ENCODE peak calls at places on chromosomes 2 and 18, in four cellular contexts. N is GM12878, A is OCI-LY7, E is H9. Y is an unnamed sample.

GRCh38 chr2:152452256-152452973 is 117.4 kb downstream of the FMNL2 start:
- DNase-seq in N (no peak), A (no peak), E (peak), Y (peak)

GRCh38 chr18:36593641-36594040 is 235.2 kb downstream of the TPGS2 start:
- DNase-seq in N (no peak), A (no peak), E (no peak), Y (no peak)

GRCh38 chr2:27220091-27220490 is 2.9 kb downstream of the CAD start:
- DNase-seq in N (no peak), A (no peak), E (no peak), Y (peak)

GRCh38 chr2:218659258-218659987 is at the start of the genes BCS1L and ZNF142:
- DNase-seq in N (peak), A (peak), E (peak), Y (peak)

GRCh38 chr18:55779711-55780590 is 192.0 kb upstream of the TCF4 start:
- DNase-seq in N (no peak), A (peak), E (peak), Y (peak)

GRCh38 chr2:133777607-133778006 is 209.3 kb upstream of the NCKAP5 start:
- DNase-seq in N (no peak), A (no peak), E (no peak), Y (peak)

GRCh38 chr18:62881509-62882016 is 166.2 kb downstream of the PHLPP1 start:
- DNase-seq in N (no peak), A (no peak), E (no peak), Y (peak)

GRCh38 chr18:13264986-13265900 is 46.7 kb downstream of the LDLRAD4 start:
- DNase-seq in N (no peak), A (no peak), E (no peak), Y (no peak)

GRCh38 chr2:238230699-238231098 is 9.1 kb downstream of the HES6 start:
- DNase-seq in N (no peak), A (no peak), E (no peak), Y (no peak)
- H2AFZ ChIP-seq in N (no peak), A (no peak), E (no peak), Y (no peak)

DNA sequence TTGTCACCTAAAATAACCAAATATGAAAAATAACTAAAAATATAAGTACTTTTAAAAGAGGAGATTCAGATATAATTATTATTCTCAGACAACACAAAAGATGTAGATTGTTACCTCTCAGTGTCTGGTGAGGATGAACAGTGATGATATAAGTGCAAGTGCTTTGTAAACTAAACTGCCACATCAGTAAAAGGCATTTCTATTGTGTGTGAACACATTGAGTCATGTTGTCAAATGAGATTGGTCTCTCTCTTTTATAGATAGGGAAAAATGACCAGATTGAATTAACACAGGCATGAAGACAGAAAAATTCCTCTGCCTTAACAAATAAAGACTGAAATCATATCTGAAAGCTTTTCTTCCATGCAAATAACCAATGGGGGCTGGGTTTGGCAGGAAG is 182.4 kb upstream of the TMEFF2 start:
- DNase-seq in N (no peak), A (no peak), E (no peak), Y (no peak)
- H2AFZ ChIP-seq in N (no peak), A (no peak), E (no peak), Y (no peak)

DNA sequence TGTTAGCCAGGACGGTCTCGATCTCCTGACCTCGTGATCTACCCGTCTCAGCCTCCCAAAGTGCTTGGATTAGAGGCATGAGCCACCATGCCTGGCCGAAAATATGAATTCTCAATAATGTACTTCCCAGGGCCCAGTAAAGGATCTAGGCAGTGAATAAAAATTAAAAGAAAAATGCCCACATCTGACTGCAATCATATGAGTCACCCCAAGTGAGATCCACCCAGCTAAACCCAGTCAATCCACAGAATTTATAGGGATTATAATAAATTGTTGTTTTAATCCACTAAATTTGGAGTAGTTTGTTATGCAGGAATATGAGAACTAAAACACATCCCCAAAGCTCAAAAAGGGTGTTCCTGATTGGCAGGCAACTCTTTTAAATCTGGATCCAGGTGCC is 93.5 kb upstream of the STK39 start:
- DNase-seq in N (no peak), A (no peak), E (no peak), Y (peak)
- H2AFZ ChIP-seq in N (no peak), A (no peak), E (no peak), Y (no peak)

GRCh38 chr2:75458201-75458600 is 102.5 kb downstream of the EVA1A start:
- DNase-seq in N (no peak), A (no peak), E (no peak), Y (no peak)

GRCh38 chr2:75456111-75456510 is 104.6 kb downstream of the EVA1A start:
- DNase-seq in N (no peak), A (no peak), E (no peak), Y (no peak)

GRCh38 chr2:75453696-75454095 is 107.0 kb downstream of the EVA1A start:
- DNase-seq in N (no peak), A (no peak), E (no peak), Y (no peak)

GRCh38 chr2:75454221-75454620 is 106.5 kb downstream of the EVA1A start:
- DNase-seq in N (no peak), A (no peak), E (no peak), Y (no peak)

GRCh38 chr2:75456825-75457224 is 103.9 kb downstream of the EVA1A start:
- DNase-seq in N (no peak), A (no peak), E (no peak), Y (no peak)
- H2AFZ ChIP-seq in N (no peak), A (no peak), E (no peak), Y (no peak)

GRCh38 chr2:17125989-17126620 is 392.1 kb downstream of the RAD51AP2 start:
- DNase-seq in N (no peak), A (no peak), E (no peak), Y (no peak)
- H2AFZ ChIP-seq in N (no peak), A (no peak), E (no peak), Y (no peak)

GRCh38 chr2:178397002-178397605 is 53.9 kb downstream of the PRKRA start:
- DNase-seq in N (no peak), A (peak), E (no peak), Y (no peak)
- H2AFZ ChIP-seq in N (peak), A (peak), E (no peak), Y (peak)

GRCh38 chr2:12513339-12513738 is 203.4 kb upstream of the TRIB2 start:
- DNase-seq in N (no peak), A (no peak), E (no peak), Y (no peak)

GRCh38 chr2:12514168-12514567 is 202.6 kb upstream of the TRIB2 start:
- DNase-seq in N (no peak), A (no peak), E (no peak), Y (no peak)

GRCh38 chr2:12510070-12510469 is 206.7 kb upstream of the TRIB2 start:
- DNase-seq in N (no peak), A (no peak), E (no peak), Y (no peak)

GRCh38 chr2:12514631-12515437 is 201.9 kb upstream of the TRIB2 start:
- DNase-seq in N (no peak), A (no peak), E (no peak), Y (no peak)

GRCh38 chr2:12515871-12516270 is 200.9 kb upstream of the TRIB2 start:
- DNase-seq in N (no peak), A (no peak), E (no peak), Y (no peak)
- H2AFZ ChIP-seq in N (no peak), A (no peak), E (no peak), Y (no peak)

Y was measured in osteoblast.